ENCODE peak calls at places on chromosome 11, in five cellular contexts. H, U, W, R and C are unnamed samples.

GRCh38 chr11:64344160-64344559 is 4.2 kb downstream of the CCDC88B start:
- DNase-seq in H (no peak), U (no peak), W (no peak), R (no peak), C (no peak)

GRCh38 chr11:6576471-6577373 is 26.7 kb downstream of the RRP8 start:
- DNase-seq in H (no peak), U (no peak), W (peak), R (no peak), C (peak)

GRCh38 chr11:128533473-128533872 is 53.9 kb downstream of the ETS1 start:
- DNase-seq in H (no peak), U (no peak), W (no peak), R (no peak), C (no peak)

GRCh38 chr11:70133771-70134170 is 55.7 kb downstream of the ANO1 start:
- DNase-seq in H (no peak), U (no peak), W (no peak), R (no peak), C (no peak)

GRCh38 chr11:96075532-96075959 is 151.6 kb upstream of the MTMR2 start:
- DNase-seq in H (no peak), U (no peak), W (peak), R (no peak), C (no peak)

GRCh38 chr11:17721242-17721999 is 2.0 kb downstream of the MYOD1 start:
- DNase-seq in H (no peak), U (peak), W (peak), R (no peak), C (no peak)

GRCh38 chr11:76279038-76279437 is 72.7 kb upstream of the WNT11 start:
- DNase-seq in H (no peak), U (no peak), W (peak), R (no peak), C (no peak)

GRCh38 chr11:124865902-124866851 is 945 bp downstream of the ROBO3 start:
- DNase-seq in H (peak), U (no peak), W (peak), R (no peak), C (peak)

GRCh38 chr11:122071680-122072321 is 44.2 kb downstream of the BLID start:
- DNase-seq in H (no peak), U (no peak), W (no peak), R (no peak), C (no peak)

GRCh38 chr11:78239781-78240180 is 51.1 kb downstream of the USP35 start:
- DNase-seq in H (no peak), U (no peak), W (no peak), R (no peak), C (no peak)

GRCh38 chr11:36258730-36259360 is 30.4 kb downstream of the COMMD9 start:
- DNase-seq in H (peak), U (no peak), W (peak), R (no peak), C (peak)

GRCh38 chr11:69867076-69868002 is 48.1 kb upstream of the FGF3 start:
- DNase-seq in H (peak), U (no peak), W (peak), R (no peak), C (no peak)